ENCODE peak calls at places on chromosome 19, in eight cellular contexts. One of them, this sample, is unnamed.

GRCh38 chr19:46407891-46408426 is 5.4 kb downstream of the CCDC8 start:
- DNase-seq in thoracic aorta: no peak
- DNase-seq in aorta: no peak
- DNase-seq in esophagus squamous epithelium: no peak
- DNase-seq in tibial nerve: no peak
- DNase-seq in GM12865: no peak
- DNase-seq in pancreas: no peak
- DNase-seq in cardiac muscle cell: no peak
- DNase-seq in this sample: peak; percentile 31

GRCh38 chr19:47284324-47284899 is 9.7 kb downstream of the INAFM1 start:
- DNase-seq in thoracic aorta: no peak
- DNase-seq in aorta: no peak
- DNase-seq in esophagus squamous epithelium: no peak
- DNase-seq in tibial nerve: peak; percentile 89
- DNase-seq in GM12865: peak; percentile 77
- DNase-seq in pancreas: no peak
- DNase-seq in cardiac muscle cell: peak; percentile 71
- DNase-seq in this sample: no peak

GRCh38 chr19:56217039-56217949 is 15.2 kb downstream of the ZSCAN5C start:
- DNase-seq in thoracic aorta: no peak
- DNase-seq in aorta: peak; percentile 48
- DNase-seq in esophagus squamous epithelium: no peak
- DNase-seq in tibial nerve: no peak
- DNase-seq in GM12865: no peak
- DNase-seq in pancreas: peak; percentile 17
- DNase-seq in cardiac muscle cell: no peak
- DNase-seq in this sample: peak; percentile 52

GRCh38 chr19:15885919-15886318 is 12.0 kb downstream of the CYP4F2 start:
- DNase-seq in thoracic aorta: no peak
- DNase-seq in aorta: no peak
- DNase-seq in esophagus squamous epithelium: no peak
- DNase-seq in tibial nerve: no peak
- DNase-seq in GM12865: no peak
- DNase-seq in pancreas: no peak
- DNase-seq in cardiac muscle cell: no peak
- DNase-seq in this sample: no peak

GRCh38 chr19:48044561-48044960 is 682 bp upstream of the CABP5 start:
- DNase-seq in thoracic aorta: no peak
- DNase-seq in aorta: no peak
- DNase-seq in esophagus squamous epithelium: no peak
- DNase-seq in tibial nerve: no peak
- DNase-seq in GM12865: no peak
- DNase-seq in pancreas: no peak
- DNase-seq in cardiac muscle cell: no peak
- DNase-seq in this sample: no peak

GRCh38 chr19:55044771-55045716 is 7.0 kb upstream of the GP6 start:
- DNase-seq in thoracic aorta: no peak
- DNase-seq in aorta: no peak
- DNase-seq in esophagus squamous epithelium: no peak
- DNase-seq in tibial nerve: no peak
- DNase-seq in GM12865: no peak
- DNase-seq in pancreas: no peak
- DNase-seq in cardiac muscle cell: no peak
- DNase-seq in this sample: no peak

GRCh38 chr19:52343548-52343947 is 7.5 kb downstream of the ZNF610 start:
- DNase-seq in thoracic aorta: no peak
- DNase-seq in aorta: no peak
- DNase-seq in esophagus squamous epithelium: no peak
- DNase-seq in tibial nerve: peak; percentile 21
- DNase-seq in GM12865: peak; percentile 45
- DNase-seq in pancreas: peak; percentile 44
- DNase-seq in cardiac muscle cell: peak; percentile 98
- DNase-seq in this sample: no peak

GRCh38 chr19:30649934-30650614 is 277.9 kb downstream of the ZNF536 start:
- DNase-seq in thoracic aorta: no peak
- DNase-seq in aorta: no peak
- DNase-seq in esophagus squamous epithelium: no peak
- DNase-seq in tibial nerve: peak; percentile 40
- DNase-seq in GM12865: peak; percentile 56
- DNase-seq in pancreas: no peak
- DNase-seq in cardiac muscle cell: peak; percentile 59
- DNase-seq in this sample: no peak

GRCh38 chr19:48807590-48808308 is 3.1 kb downstream of the BCAT2 start:
- DNase-seq in thoracic aorta: no peak
- DNase-seq in aorta: peak; percentile 51
- DNase-seq in esophagus squamous epithelium: no peak
- DNase-seq in tibial nerve: no peak
- DNase-seq in GM12865: no peak
- DNase-seq in pancreas: no peak
- DNase-seq in cardiac muscle cell: no peak
- DNase-seq in this sample: peak; percentile 90

GRCh38 chr19:10884273-10884672 is 12.9 kb downstream of the CARM1 start:
- DNase-seq in thoracic aorta: no peak
- DNase-seq in aorta: no peak
- DNase-seq in esophagus squamous epithelium: no peak
- DNase-seq in tibial nerve: no peak
- DNase-seq in GM12865: no peak
- DNase-seq in pancreas: no peak
- DNase-seq in cardiac muscle cell: peak; percentile 50
- DNase-seq in this sample: no peak

GRCh38 chr19:17687857-17688784 is at the start of gene UNC13A:
- DNase-seq in thoracic aorta: no peak
- DNase-seq in aorta: peak; percentile 58
- DNase-seq in esophagus squamous epithelium: no peak
- DNase-seq in tibial nerve: no peak
- DNase-seq in GM12865: peak; percentile 28
- DNase-seq in pancreas: peak; percentile 65
- DNase-seq in cardiac muscle cell: peak; percentile 86
- DNase-seq in this sample: no peak

GRCh38 chr19:17969096-17969792 is 2.3 kb downstream of the KCNN1 start:
- DNase-seq in thoracic aorta: no peak
- DNase-seq in aorta: no peak
- DNase-seq in esophagus squamous epithelium: no peak
- DNase-seq in tibial nerve: no peak
- DNase-seq in GM12865: no peak
- DNase-seq in pancreas: no peak
- DNase-seq in cardiac muscle cell: no peak
- DNase-seq in this sample: no peak

GRCh38 chr19:49064029-49064629 is 489 bp downstream of the NTF4 start:
- DNase-seq in thoracic aorta: no peak
- DNase-seq in aorta: no peak
- DNase-seq in esophagus squamous epithelium: no peak
- DNase-seq in tibial nerve: no peak
- DNase-seq in GM12865: no peak
- DNase-seq in pancreas: no peak
- DNase-seq in cardiac muscle cell: peak; percentile 18
- DNase-seq in this sample: no peak

GRCh38 chr19:49528211-49528771 is 488 bp downstream of the RCN3 start:
- DNase-seq in thoracic aorta: peak; percentile 11
- DNase-seq in aorta: peak; percentile 74
- DNase-seq in esophagus squamous epithelium: no peak
- DNase-seq in tibial nerve: no peak
- DNase-seq in GM12865: no peak
- DNase-seq in pancreas: no peak
- DNase-seq in cardiac muscle cell: no peak
- DNase-seq in this sample: no peak

GRCh38 chr19:5592531-5592930 is 24.8 kb upstream of the TINCR start:
- DNase-seq in thoracic aorta: no peak
- DNase-seq in aorta: no peak
- DNase-seq in esophagus squamous epithelium: no peak
- DNase-seq in tibial nerve: no peak
- DNase-seq in GM12865: no peak
- DNase-seq in pancreas: no peak
- DNase-seq in cardiac muscle cell: no peak
- DNase-seq in this sample: no peak

GRCh38 chr19:48636859-48637448 is at the start of gene DBP:
- DNase-seq in thoracic aorta: no peak
- DNase-seq in aorta: peak; percentile 79
- DNase-seq in esophagus squamous epithelium: peak; percentile 93
- DNase-seq in tibial nerve: no peak
- DNase-seq in GM12865: no peak
- DNase-seq in pancreas: peak; percentile 76
- DNase-seq in cardiac muscle cell: peak; percentile 69
- DNase-seq in this sample: peak; percentile 77

GRCh38 chr19:20044663-20045062 is 5.4 kb upstream of the ZNF682 start:
- DNase-seq in thoracic aorta: no peak
- DNase-seq in aorta: no peak
- DNase-seq in esophagus squamous epithelium: no peak
- DNase-seq in tibial nerve: no peak
- DNase-seq in GM12865: no peak
- DNase-seq in pancreas: no peak
- DNase-seq in cardiac muscle cell: peak; percentile 16
- DNase-seq in this sample: no peak

GRCh38 chr19:54207908-54208783 is 7.5 kb downstream of the RPS9 start:
- DNase-seq in thoracic aorta: no peak
- DNase-seq in aorta: peak; percentile 89
- DNase-seq in esophagus squamous epithelium: no peak
- DNase-seq in tibial nerve: peak; percentile 75
- DNase-seq in GM12865: peak; percentile 82
- DNase-seq in pancreas: peak; percentile 47
- DNase-seq in cardiac muscle cell: no peak
- DNase-seq in this sample: peak; percentile 77

GRCh38 chr19:15299568-15300409 is 32.5 kb downstream of the BRD4 start:
- DNase-seq in thoracic aorta: no peak
- DNase-seq in aorta: no peak
- DNase-seq in esophagus squamous epithelium: no peak
- DNase-seq in tibial nerve: no peak
- DNase-seq in GM12865: no peak
- DNase-seq in pancreas: no peak
- DNase-seq in cardiac muscle cell: no peak
- DNase-seq in this sample: no peak

DNA sequence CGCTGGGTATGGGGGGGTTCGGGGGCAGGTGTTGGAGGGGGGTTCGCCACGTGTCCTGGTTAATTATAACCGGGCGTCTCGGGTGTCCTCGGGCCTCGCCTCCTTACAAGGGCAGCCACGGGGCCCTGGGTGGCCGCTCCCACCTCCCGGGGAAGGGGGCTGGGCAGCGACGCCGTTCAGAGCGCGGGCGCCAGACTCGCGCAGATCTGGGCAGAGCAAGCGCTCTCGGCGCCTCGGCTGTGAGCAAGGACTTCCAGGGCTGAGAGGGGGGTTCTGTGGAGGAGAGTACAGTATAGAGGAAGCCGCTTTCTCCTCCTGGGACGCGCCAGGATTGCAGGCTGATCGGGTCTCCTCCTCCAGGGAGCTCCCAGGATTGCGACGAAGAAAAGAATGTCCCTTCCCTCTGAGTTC is 1.0 kb upstream of the CKM start:
- DNase-seq in thoracic aorta: no peak
- DNase-seq in aorta: no peak
- DNase-seq in esophagus squamous epithelium: no peak
- DNase-seq in tibial nerve: no peak
- DNase-seq in GM12865: no peak
- DNase-seq in pancreas: no peak
- DNase-seq in cardiac muscle cell: peak; percentile 92
- DNase-seq in this sample: no peak
- H3K4me3 ChIP-seq in thoracic aorta: peak overlapping the region; percentile 21
- H3K4me3 ChIP-seq in aorta: no peak overlapping the region
- H3K4me3 ChIP-seq in esophagus squamous epithelium: peak overlapping the region; percentile 21
- H3K4me3 ChIP-seq in tibial nerve: no peak overlapping the region
- H3K4me3 ChIP-seq in GM12865: no peak overlapping the region
- H3K4me3 ChIP-seq in pancreas: no peak overlapping the region
- H3K4me3 ChIP-seq in cardiac muscle cell: peak overlapping the region; percentile 30
- H3K4me3 ChIP-seq in this sample: no peak overlapping the region

DNA sequence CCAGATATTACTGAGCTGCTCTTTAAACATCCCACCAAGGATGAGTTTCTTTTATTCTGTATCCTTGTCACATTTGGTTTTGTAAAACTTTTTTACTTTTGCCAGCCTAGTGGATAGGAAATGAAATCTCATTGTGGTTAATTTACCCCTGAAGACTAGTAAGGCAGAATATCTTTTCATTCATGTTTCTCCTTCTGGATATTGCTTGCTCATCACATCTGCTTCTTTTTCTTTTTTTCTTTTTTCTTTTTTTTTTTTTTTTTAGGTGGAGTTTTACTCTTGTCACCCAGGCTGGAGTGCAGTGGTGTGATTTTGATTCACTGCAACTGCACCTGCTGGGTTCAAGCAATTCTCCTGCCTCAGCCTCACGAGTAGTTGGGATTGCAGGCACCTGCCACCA is 31.4 kb downstream of the SIPA1L3 start:
- DNase-seq in thoracic aorta: no peak
- DNase-seq in aorta: no peak
- DNase-seq in esophagus squamous epithelium: no peak
- DNase-seq in tibial nerve: no peak
- DNase-seq in GM12865: no peak
- DNase-seq in pancreas: no peak
- DNase-seq in cardiac muscle cell: no peak
- DNase-seq in this sample: no peak
- H3K4me3 ChIP-seq in thoracic aorta: no peak overlapping the region
- H3K4me3 ChIP-seq in aorta: no peak overlapping the region
- H3K4me3 ChIP-seq in esophagus squamous epithelium: no peak overlapping the region
- H3K4me3 ChIP-seq in tibial nerve: no peak overlapping the region
- H3K4me3 ChIP-seq in GM12865: no peak overlapping the region
- H3K4me3 ChIP-seq in pancreas: no peak overlapping the region
- H3K4me3 ChIP-seq in cardiac muscle cell: no peak overlapping the region
- H3K4me3 ChIP-seq in this sample: no peak overlapping the region

DNA sequence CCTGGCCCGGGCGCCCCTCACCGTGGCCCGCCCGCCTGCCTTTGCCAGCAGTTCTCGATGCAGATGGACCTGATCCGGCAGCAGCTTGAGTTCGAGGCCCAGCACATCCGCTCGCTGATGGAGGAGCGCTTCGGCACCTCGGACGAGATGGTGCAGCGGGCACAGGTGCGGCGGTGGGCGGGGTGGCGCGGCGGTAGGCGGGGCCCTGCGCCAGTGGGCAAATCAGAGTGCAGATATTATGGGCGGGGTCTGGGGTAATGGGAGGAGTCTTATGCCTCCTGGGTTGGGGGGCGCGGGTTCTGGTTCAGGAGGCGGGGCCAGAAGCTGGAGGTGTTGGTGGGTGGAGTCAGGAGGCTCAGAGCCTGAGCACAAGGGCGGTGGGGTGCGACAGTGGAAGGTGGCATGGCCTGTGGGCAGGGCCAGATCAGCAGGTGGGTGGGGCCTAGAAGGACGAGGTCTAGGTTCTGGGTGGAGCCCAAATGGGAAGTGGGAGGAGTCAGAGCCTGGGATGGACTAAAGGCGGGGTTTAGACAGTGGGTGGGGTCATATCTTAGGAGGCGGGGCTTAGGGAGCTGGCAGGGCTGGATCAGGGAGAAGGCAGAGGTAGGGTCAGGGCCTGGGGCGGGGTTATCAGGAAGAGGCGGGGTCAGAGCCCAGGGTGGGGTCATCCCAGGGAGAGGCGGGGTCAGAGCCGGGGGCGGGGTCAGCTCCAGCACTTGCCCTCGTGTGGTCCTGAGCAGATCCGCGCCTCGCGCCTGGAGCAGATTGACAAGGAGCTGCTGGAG is 5.6 kb downstream of the APC2 start:
- DNase-seq in thoracic aorta: peak; percentile 14
- DNase-seq in aorta: no peak
- DNase-seq in esophagus squamous epithelium: no peak
- DNase-seq in tibial nerve: no peak
- DNase-seq in GM12865: peak; percentile 68
- DNase-seq in pancreas: peak; percentile 74
- DNase-seq in cardiac muscle cell: peak; percentile 53
- DNase-seq in this sample: no peak
- H3K4me3 ChIP-seq in thoracic aorta: no peak overlapping the region
- H3K4me3 ChIP-seq in aorta: no peak overlapping the region
- H3K4me3 ChIP-seq in esophagus squamous epithelium: no peak overlapping the region
- H3K4me3 ChIP-seq in tibial nerve: no peak overlapping the region
- H3K4me3 ChIP-seq in GM12865: no peak overlapping the region
- H3K4me3 ChIP-seq in pancreas: no peak overlapping the region
- H3K4me3 ChIP-seq in cardiac muscle cell: no peak overlapping the region
- H3K4me3 ChIP-seq in this sample: no peak overlapping the region

GRCh38 chr19:7915250-7916136 is 863 bp downstream of the TGFBR3L start:
- DNase-seq in thoracic aorta: no peak
- DNase-seq in aorta: peak; percentile 46
- DNase-seq in esophagus squamous epithelium: no peak
- DNase-seq in tibial nerve: no peak
- DNase-seq in GM12865: no peak
- DNase-seq in pancreas: peak; percentile 33
- DNase-seq in cardiac muscle cell: no peak
- DNase-seq in this sample: no peak
- H3K4me3 ChIP-seq in thoracic aorta: peak overlapping the region; percentile 67
- H3K4me3 ChIP-seq in aorta: no peak overlapping the region
- H3K4me3 ChIP-seq in esophagus squamous epithelium: peak overlapping the region; percentile 43
- H3K4me3 ChIP-seq in tibial nerve: no peak overlapping the region
- H3K4me3 ChIP-seq in GM12865: peak overlapping the region; percentile 39
- H3K4me3 ChIP-seq in pancreas: peak overlapping the region; percentile 38
- H3K4me3 ChIP-seq in cardiac muscle cell: peak overlapping the region; percentile 29
- H3K4me3 ChIP-seq in this sample: no peak overlapping the region